ENCODE peak calls at places on chromosomes 7 and 10, in five cellular contexts. O is activated T-cell treated with anti-CD3 and anti-CD28 coated beads for 1 hour, R is GM03348, C is H54, A is HEK293T. K is an unnamed sample.

GRCh38 chr7:73521636-73522080 is 435 bp downstream of the BAZ1B start:
- DNase-seq in O (no peak), R (peak), C (peak), A (peak), K (peak)

GRCh38 chr7:25073451-25073850 is 51.6 kb downstream of the CYCS start:
- DNase-seq in O (no peak), R (peak), C (no peak), A (no peak), K (no peak)

GRCh38 chr10:54139819-54140428 is 661.1 kb downstream of the PCDH15 start:
- DNase-seq in O (no peak), R (no peak), C (no peak), A (no peak), K (no peak)

GRCh38 chr10:68559251-68559650 is 886 bp upstream of the TET1 start:
- DNase-seq in O (no peak), R (peak), C (no peak), A (no peak), K (no peak)

GRCh38 chr10:23081891-23082290 is 13.5 kb upstream of the MSRB2 start:
- DNase-seq in O (no peak), R (no peak), C (no peak), A (peak), K (no peak)

GRCh38 chr10:3104251-3104918 is 37.0 kb downstream of the PFKP start:
- DNase-seq in O (no peak), R (no peak), C (no peak), A (no peak), K (no peak)

GRCh38 chr10:98577578-98577977 is 130.8 kb upstream of the HPS1 start:
- DNase-seq in O (no peak), R (no peak), C (no peak), A (no peak), K (no peak)

GRCh38 chr10:96176985-96177384 is 46.9 kb downstream of the ZNF518A start:
- DNase-seq in O (no peak), R (no peak), C (no peak), A (no peak), K (no peak)

GRCh38 chr7:151109094-151110048 is 23.1 kb downstream of the AGAP3 start:
- DNase-seq in O (no peak), R (peak), C (no peak), A (no peak), K (no peak)

GRCh38 chr7:149794665-149795064 is 21.3 kb upstream of the ZNF467 start:
- DNase-seq in O (no peak), R (no peak), C (no peak), A (no peak), K (no peak)

GRCh38 chr7:22874904-22875303 is 52.3 kb upstream of the TOMM7 start:
- DNase-seq in O (no peak), R (no peak), C (no peak), A (no peak), K (no peak)

GRCh38 chr7:155566011-155566836 is 19.9 kb upstream of the CNPY1 start:
- DNase-seq in O (no peak), R (no peak), C (no peak), A (no peak), K (no peak)

GRCh38 chr7:150450491-150450992 is at the start of gene GIMAP8:
- DNase-seq in O (peak), R (no peak), C (no peak), A (no peak), K (no peak)

GRCh38 chr7:30898411-30898810 is 13.2 kb upstream of the AQP1 start:
- DNase-seq in O (no peak), R (no peak), C (no peak), A (no peak), K (no peak)

GRCh38 chr7:95199779-95200558 is 124.4 kb downstream of the PON1 start:
- DNase-seq in O (no peak), R (peak), C (peak), A (peak), K (peak)

GRCh38 chr10:3754727-3755439 is 30.1 kb downstream of the KLF6 start:
- DNase-seq in O (no peak), R (peak), C (peak), A (no peak), K (no peak)

GRCh38 chr7:75725306-75725705 is 13.4 kb downstream of the HIP1 start:
- DNase-seq in O (no peak), R (no peak), C (no peak), A (no peak), K (no peak)